ENCODE peak calls at places on chromosomes 4 and X, in five cellular contexts. P, S, G, Z and A are unnamed samples.

GRCh38 chr4:188781655-188782054 is 642.4 kb downstream of the TRIML1 start:
- DNase-seq in Z (no peak), P (no peak), G (no peak), S (no peak), A (no peak)

GRCh38 chr4:142984871-142985585 is 138.9 kb upstream of the INPP4B start:
- DNase-seq in G (no peak), S (no peak), P (no peak), Z (no peak), A (no peak)

GRCh38 chr4:54687887-54688841 is 30.4 kb downstream of the KIT start:
- DNase-seq in G (no peak), P (no peak), Z (no peak), S (peak; percentile 39), A (peak; percentile 53)

GRCh38 chr4:102625232-102625930 is 124.2 kb downstream of the NFKB1 start:
- DNase-seq in G (no peak), S (peak; percentile 64), Z (peak; percentile 54), P (peak; percentile 25), A (no peak)

GRCh38 chrX:16140983-16141382 is 17.6 kb downstream of the GRPR start:
- DNase-seq in S (no peak), Z (no peak), G (no peak), P (no peak), A (no peak)

GRCh38 chr4:168631241-168632151 is 134.6 kb downstream of the PALLD start:
- DNase-seq in S (no peak), G (peak; percentile 42), P (no peak), Z (no peak), A (no peak)

GRCh38 chrX:130443883-130444282 is 42.1 kb downstream of the RBMX2 start:
- DNase-seq in P (no peak), S (no peak), G (no peak), Z (no peak), A (no peak)

GRCh38 chrX:153582896-153583295 is 16.0 kb downstream of the CCNQ start:
- DNase-seq in S (peak; percentile 77), Z (peak; percentile 63), G (peak; percentile 23), P (peak; percentile 41), A (peak; percentile 90)

GRCh38 chrX:132710756-132711155 is 221.9 kb upstream of the MBNL3 start:
- DNase-seq in S (no peak), P (no peak), Z (no peak), G (no peak), A (no peak)

GRCh38 chr4:67122029-67122428 is 423.3 kb downstream of the CENPC start:
- DNase-seq in Z (no peak), S (no peak), P (no peak), G (no peak), A (no peak)